ENCODE peak calls at places on chromosomes 6 and 20, in four cellular contexts. P, I, Q and J are unnamed samples.

GRCh38 chr20:32664352-32665159 is 9.2 kb downstream of the C20orf203 start:
- DNase-seq in I (peak; percentile 74), P (no peak), Q (no peak), J (no peak)

GRCh38 chr6:125307150-125307838 is 5.5 kb upstream of the HDDC2 start:
- DNase-seq in Q (no peak), P (no peak), I (no peak), J (no peak)

GRCh38 chr20:38094968-38095689 is 61.6 kb downstream of the RPRD1B start:
- DNase-seq in P (no peak), Q (peak; percentile 41), I (peak; percentile 45), J (no peak)

GRCh38 chr6:170031684-170032121 is 259.2 kb downstream of the DLL1 start:
- DNase-seq in I (no peak), Q (no peak), P (peak; percentile 25), J (peak; percentile 11)

GRCh38 chr20:57618091-57618765 is 2.0 kb downstream of the ZBP1 start:
- DNase-seq in P (no peak), I (no peak), Q (no peak), J (no peak)

GRCh38 chr6:157233686-157234085 is 89.6 kb downstream of the TMEM242 start:
- DNase-seq in I (no peak), P (no peak), Q (no peak), J (no peak)

GRCh38 chr20:57851025-57851682 is 141.3 kb upstream of the PMEPA1 start:
- DNase-seq in I (no peak), P (no peak), Q (no peak), J (peak; percentile 43)

GRCh38 chr6:81762132-81762531 is 9.7 kb upstream of the TENT5A start:
- DNase-seq in I (no peak), Q (no peak), P (no peak), J (no peak)

GRCh38 chr6:2158596-2159271 is 86.7 kb downstream of the GMDS start:
- DNase-seq in P (no peak), I (peak; percentile 30), Q (no peak), J (no peak)

DNA sequence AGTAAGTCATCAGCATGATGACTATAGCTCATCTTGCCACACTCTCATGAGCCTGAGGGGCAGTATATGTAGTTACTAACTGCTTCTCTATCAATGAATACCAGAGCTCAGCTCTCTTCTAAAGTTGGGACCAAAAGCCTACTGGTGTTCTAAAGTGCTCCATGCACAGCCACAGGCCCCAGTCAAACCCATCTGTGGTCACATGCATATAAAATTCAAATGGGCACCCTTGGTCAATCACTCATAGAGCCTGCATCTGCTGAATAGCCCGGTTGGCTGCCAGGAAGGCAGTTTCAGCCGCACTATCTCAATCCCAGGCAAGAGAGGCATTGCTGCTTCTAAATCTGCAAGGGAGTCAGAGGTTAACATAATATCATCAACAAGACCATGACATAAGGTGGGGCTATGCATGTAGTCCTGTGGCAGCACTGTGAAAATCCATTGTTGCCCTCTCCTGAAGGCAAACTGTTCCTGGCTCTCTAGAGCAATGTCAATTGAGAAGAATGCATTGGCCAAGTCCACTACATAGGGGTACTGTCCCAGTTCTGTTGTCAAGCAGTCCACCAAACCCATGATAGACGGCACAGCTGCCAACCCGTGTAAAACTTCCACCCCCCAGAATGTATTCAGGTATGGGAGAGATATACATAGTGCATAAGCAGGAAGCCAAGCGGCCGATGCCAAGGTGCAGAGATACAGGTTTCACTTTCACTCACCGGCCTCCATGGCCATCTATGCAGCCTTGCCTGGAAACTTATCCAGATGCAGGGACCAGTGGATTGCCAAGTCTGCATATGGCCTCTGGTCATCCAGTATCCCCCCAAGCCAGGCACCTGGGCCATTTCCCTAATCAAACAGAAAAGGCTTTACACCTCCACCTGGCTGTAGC is 76.2 kb downstream of the ALDH8A1 start:
- DNase-seq in P (peak; percentile 56), I (no peak), Q (no peak), J (no peak)
- H3K4me3 ChIP-seq in P (no peak overlapping the region), I (no peak overlapping the region), Q (no peak overlapping the region), J (no peak overlapping the region)

GRCh38 chr20:61041481-61041880 is 210.6 kb upstream of the CDH4 start:
- DNase-seq in I (no peak), Q (no peak), P (no peak), J (no peak)

GRCh38 chr20:61042501-61043385 is 209.3 kb upstream of the CDH4 start:
- DNase-seq in Q (no peak), I (no peak), P (no peak), J (no peak)

GRCh38 chr20:61037498-61037897 is 214.6 kb upstream of the CDH4 start:
- DNase-seq in P (no peak), Q (no peak), I (no peak), J (no peak)
- H3K4me3 ChIP-seq in P (no peak overlapping the region), Q (no peak overlapping the region), I (no peak overlapping the region), J (no peak overlapping the region)

GRCh38 chr6:56849876-56850275 is 105.0 kb upstream of the BEND6 start:
- DNase-seq in I (no peak), Q (no peak), P (no peak), J (no peak)

GRCh38 chr6:56850618-56851017 is 104.3 kb upstream of the BEND6 start:
- DNase-seq in Q (no peak), P (no peak), I (no peak), J (no peak)

GRCh38 chr6:56852249-56852606 is 102.7 kb upstream of the BEND6 start:
- DNase-seq in Q (no peak), P (no peak), I (no peak), J (no peak)

GRCh38 chr6:56851541-56852248 is 103.2 kb upstream of the BEND6 start:
- DNase-seq in Q (peak; percentile 34), I (peak; percentile 66), P (peak; percentile 32), J (no peak)

DNA sequence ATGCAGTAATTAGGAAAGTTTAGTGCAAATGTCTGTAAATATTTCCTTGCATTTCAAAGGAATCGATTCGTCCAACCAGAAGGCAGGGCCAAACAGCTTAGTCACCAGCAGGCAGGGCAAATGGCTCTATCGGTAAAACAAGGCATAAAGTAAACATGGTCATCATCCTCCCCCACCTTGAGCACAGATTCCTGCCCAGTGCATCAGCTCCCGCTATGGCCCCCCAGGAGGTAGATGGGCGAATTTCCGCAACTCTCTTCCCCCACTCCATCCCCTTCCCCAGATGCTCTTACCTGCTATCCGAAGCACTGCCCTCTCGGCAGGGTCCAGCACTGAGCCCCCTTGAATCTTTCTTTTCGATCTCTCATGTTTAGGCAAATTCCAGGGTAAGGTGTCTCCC is 103.8 kb upstream of the BEND6 start:
- DNase-seq in P (no peak), Q (no peak), I (no peak), J (no peak)
- H3K4me3 ChIP-seq in P (peak overlapping the region; percentile 45), Q (peak overlapping the region; percentile 94), I (no peak overlapping the region), J (peak overlapping the region; percentile 66)

DNA sequence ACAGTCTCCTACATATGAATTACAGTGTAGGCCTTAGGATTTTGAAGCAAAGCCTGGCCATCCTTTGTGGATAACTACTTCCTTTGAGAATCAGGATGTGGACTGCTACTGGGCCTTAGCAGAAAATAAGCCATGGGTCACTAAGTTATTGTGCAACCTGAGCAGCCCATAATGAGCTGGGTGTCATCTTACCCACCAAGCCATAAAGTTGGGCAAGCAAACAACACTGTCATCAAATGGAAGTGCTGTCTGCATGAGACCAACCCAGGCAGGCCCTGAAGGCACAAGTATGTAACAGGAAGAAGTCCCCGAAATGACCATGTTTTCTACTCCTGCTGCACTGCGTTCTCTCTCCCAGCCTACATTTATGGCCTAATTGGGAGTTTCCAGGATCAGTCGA is 205.6 kb upstream of the GGTLC1 start:
- DNase-seq in I (peak; percentile 37), P (no peak), Q (no peak), J (no peak)
- H3K4me3 ChIP-seq in I (no peak overlapping the region), P (no peak overlapping the region), Q (no peak overlapping the region), J (no peak overlapping the region)

DNA sequence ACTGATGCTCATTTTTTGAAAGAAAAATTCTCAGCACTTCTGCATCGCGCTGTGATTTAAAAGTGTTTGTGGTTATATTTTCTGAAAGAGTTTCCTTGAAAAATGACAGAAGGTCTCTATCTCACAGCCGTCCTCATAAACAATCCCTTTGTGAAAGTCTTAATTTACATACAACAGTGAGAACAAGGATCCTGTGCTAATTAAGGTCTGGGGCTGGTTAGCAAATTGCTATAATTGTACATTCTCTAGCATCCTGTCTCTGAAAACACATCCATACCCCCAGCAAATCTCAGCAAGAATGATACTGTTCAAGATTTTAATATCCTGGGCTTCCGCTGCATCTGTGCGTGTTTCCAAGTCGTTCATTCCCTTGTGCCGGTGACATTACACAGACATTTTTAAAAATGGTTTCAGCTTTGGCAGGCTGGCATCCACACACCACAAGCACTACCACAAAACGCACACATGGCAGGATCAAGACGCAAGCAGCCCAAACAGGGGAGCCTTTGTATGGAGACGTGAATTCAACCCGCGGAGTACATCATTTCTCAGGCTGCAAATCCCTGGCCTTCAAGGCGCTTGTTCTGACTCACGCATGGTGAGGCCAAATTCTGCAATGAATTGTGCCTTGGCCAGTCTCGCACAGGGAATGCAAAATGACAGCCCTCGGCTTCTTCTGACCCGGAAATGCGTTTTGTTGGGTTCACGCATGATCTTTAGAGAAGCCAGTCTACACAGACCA is 20.3 kb downstream of the ZMYND8 start:
- DNase-seq in I (no peak), Q (peak; percentile 64), P (no peak), J (peak; percentile 53)
- H3K4me3 ChIP-seq in I (no peak overlapping the region), Q (no peak overlapping the region), P (no peak overlapping the region), J (peak overlapping the region; percentile 3)